ENCODE peak calls at places on chromosome 7, in five cellular contexts. J, E, A, Q and H are unnamed samples.

GRCh38 chr7:47950714-47951113 is 2.4 kb upstream of the PKD1L1 start:
- DNase-seq in J (no peak), E (no peak), A (no peak), Q (no peak), H (peak)

GRCh38 chr7:115851291-115851690 is 179.3 kb downstream of the TFEC start:
- DNase-seq in J (no peak), E (peak), A (no peak), Q (no peak), H (no peak)

GRCh38 chr7:100885440-100886141 is 3.9 kb downstream of the UFSP1 start:
- DNase-seq in J (no peak), E (no peak), A (no peak), Q (no peak), H (no peak)

GRCh38 chr7:127582361-127582760 is 3.0 kb downstream of the GCC1 start:
- DNase-seq in J (no peak), E (peak), A (no peak), Q (no peak), H (no peak)

GRCh38 chr7:106770191-106770590 is 94.9 kb upstream of the PIK3CG start:
- DNase-seq in J (no peak), E (no peak), A (no peak), Q (no peak), H (no peak)

GRCh38 chr7:116834815-116835533 is 27.4 kb upstream of the CAPZA2 start:
- DNase-seq in J (no peak), E (peak), A (no peak), Q (no peak), H (no peak)

GRCh38 chr7:157851501-157852067 is 514.8 kb downstream of the DNAJB6 start:
- DNase-seq in J (no peak), E (peak), A (no peak), Q (no peak), H (peak)

GRCh38 chr7:120793213-120793936 is 64.6 kb downstream of the TSPAN12 start:
- DNase-seq in J (no peak), E (no peak), A (no peak), Q (no peak), H (no peak)

GRCh38 chr7:52482076-52482475 is 553.4 kb upstream of the POM121L12 start:
- DNase-seq in J (no peak), E (no peak), A (no peak), Q (no peak), H (no peak)

GRCh38 chr7:55164527-55164926 is 145.7 kb downstream of the EGFR start:
- DNase-seq in J (no peak), E (no peak), A (no peak), Q (no peak), H (no peak)

GRCh38 chr7:100823140-100823525 is 4.2 kb downstream of the EPHB4 start:
- DNase-seq in J (no peak), E (no peak), A (no peak), Q (no peak), H (no peak)

GRCh38 chr7:131970602-131971001 is 414.2 kb upstream of the PODXL start:
- DNase-seq in J (no peak), E (no peak), A (no peak), Q (no peak), H (no peak)

GRCh38 chr7:115600196-115600595 is 430.4 kb downstream of the TFEC start:
- DNase-seq in J (no peak), E (no peak), A (no peak), Q (no peak), H (no peak)

GRCh38 chr7:34058791-34059550 is 153.6 kb downstream of the BMPER start:
- DNase-seq in J (no peak), E (no peak), A (no peak), Q (no peak), H (peak)

GRCh38 chr7:74371381-74372059 is 82.2 kb upstream of the GTF2IRD1 start:
- DNase-seq in J (no peak), E (no peak), A (no peak), Q (peak), H (peak)

DNA sequence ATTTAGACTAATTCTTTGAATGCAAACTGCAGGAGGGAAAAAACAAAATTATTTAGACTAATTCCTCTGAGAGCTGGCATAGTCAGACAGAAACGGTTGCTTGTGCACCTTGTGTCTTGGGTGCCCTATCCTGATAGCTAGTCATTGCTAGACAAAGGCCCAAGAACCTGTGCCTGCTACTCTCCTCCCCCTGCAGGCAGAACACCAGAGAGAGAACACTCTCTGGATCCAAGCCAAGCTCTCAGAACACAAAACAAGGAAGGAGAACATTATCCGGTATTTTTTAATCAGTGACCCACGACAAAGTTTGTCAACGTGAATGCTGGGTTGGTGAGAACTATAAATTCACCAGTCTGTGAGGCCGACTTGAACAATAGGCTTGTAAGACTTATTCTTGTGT is 18.9 kb upstream of the PPP1R9A start:
- DNase-seq in J (no peak), E (peak), A (no peak), Q (no peak), H (no peak)
- TF ChIP-seq ATF2 in J (no peak), E (no peak), A (no peak), Q (no peak), H (no peak)

DNA sequence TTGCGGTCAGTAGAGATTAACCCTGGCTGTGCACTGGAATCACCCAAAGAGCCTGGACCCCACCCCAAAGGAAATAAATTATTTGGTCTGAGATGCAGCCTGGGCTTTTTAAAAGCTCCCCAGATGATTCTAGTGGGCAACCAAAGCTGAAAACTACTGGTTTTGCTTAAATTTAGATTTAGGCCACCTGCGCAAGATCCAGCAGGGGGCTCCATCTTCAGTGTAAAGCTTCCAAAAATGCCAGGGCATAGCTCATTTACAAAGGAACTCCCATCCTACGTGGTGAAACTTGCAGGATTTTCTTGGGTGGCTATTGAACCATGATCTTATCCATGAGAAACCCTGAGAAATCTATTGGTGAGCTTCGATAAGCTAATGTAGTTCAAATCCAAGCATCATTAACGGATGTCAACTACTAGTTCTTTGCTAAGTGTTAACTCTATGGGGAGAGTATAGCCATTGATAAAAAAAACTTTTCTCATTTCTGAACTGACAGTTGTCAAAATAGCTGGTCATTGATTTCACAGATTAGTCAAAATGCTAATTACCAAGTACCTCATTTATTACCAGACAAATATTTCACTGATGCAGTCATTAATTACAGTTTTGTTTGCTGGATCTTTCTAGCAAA is 315.3 kb downstream of the LHFPL3 start:
- DNase-seq in J (peak), E (peak), A (no peak), Q (peak), H (peak)
- TF ChIP-seq CTCF in J (peak), E (peak), A (peak), Q (peak), H (peak)

DNA sequence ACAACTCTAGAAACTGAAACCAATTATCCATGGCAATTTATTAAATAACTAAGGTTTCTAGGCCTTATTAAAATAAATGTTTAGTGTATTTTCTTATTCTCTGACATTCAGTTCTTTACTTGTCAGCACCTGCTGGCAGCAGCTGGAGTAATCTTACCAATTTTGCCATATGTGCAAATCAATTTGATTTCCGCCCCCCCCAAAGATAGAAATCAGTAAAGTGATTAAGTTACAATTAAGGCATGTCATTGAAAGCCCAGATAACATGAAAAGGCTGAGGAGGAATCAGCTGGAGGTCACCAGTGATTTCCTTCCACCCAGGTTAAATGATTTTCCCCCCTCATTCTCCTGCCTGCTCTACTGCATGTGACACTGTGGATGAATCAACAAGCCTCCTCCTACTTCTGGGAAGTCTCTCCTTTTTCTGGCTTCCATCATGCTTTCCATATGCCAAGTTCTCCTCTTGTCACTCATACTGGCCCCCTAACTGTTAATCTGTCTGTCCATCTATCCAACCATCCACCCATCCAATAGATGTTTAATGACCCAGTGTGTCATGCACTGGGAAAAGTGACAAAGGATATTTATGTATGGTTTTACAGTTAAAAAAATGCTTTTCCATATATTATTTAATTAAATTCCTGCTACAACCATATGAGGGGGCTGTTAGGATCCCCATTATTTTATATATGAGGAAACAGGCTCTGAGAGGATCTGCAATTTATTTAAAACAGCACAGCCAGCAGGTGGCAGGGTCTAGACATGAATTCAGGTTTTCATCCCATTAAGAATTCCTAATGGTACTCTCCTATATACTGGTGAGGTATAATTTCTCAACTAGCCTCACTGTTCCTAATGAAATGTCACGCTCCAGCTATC is 116.5 kb downstream of the ATXN7L1 start:
- DNase-seq in J (no peak), E (peak), A (no peak), Q (peak), H (peak)
- TF ChIP-seq ATF2 in J (no peak), E (no peak), A (no peak), Q (no peak), H (no peak)

GRCh38 chr7:78607099-78607498 is 808.5 kb downstream of the PHTF2 start:
- DNase-seq in J (peak), E (no peak), A (no peak), Q (no peak), H (peak)
- TF ChIP-seq CTCF in J (peak), E (no peak), A (peak), Q (no peak), H (peak)

DNA sequence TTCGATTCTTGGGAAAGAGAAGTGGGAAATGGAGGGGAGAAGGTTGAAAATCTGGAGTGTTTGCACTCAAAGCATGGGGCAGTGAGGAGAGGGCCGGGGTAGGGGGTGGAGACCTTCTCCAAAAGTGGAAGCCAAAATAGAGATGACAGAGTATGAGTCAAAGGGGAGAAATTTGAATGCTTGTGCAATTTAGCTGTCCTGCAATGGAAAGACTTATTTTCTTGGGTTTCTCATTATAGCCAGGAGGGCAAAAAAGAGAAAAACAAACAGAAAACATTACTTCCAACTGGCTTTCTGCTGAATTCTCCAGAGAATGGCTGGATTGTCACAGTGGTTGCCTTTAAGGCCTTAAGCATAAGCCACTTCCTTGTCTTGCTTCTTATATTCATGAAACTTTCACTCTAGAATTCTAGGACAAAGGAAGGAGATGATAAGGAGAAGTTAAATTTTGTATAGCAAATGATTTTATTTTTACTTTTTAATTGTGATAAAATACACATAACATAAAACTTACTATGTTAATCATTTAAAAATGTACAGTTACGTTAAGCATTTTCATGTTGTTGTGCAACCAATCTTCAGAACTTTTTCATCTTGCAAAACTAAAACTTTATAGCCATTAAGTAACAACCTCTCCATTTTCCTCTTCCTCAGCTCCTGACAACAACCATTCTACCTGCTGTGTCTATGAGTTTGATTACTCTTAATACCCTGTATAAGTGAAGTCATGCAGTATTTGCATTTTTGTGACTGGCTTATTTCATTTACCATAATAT is 100.2 kb downstream of the GPR85 start:
- DNase-seq in J (no peak), E (no peak), A (no peak), Q (no peak), H (no peak)
- TF ChIP-seq ATF2 in J (no peak), E (no peak), A (no peak), Q (no peak), H (no peak)

DNA sequence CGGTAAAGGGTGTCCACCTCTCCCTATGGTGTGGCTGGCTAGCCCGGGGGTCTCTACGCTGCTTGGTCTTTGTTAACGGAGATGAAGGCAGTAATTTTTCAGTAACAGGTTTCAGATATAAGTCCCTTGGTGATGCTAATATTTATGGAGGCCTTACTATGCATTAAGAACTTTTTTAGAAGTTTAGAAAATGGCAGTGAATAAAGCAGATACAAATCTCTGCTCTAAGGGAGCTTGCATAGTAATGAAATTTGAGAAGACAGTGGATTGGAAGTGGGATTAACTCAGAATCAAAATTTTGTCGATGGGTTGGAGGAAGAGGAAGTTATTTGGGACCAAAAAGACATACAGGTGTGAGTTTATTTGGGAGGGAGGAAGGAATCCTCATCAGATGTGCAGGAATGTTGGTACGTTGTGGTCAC is 445 bp downstream of the SSBP1 start:
- DNase-seq in J (no peak), E (no peak), A (no peak), Q (no peak), H (no peak)
- TF ChIP-seq CTCF in J (peak), E (no peak), A (no peak), Q (peak), H (no peak)

GRCh38 chr7:81256991-81257390 is 338.1 kb upstream of the SEMA3C start:
- DNase-seq in J (peak), E (peak), A (no peak), Q (no peak), H (peak)
- TF ChIP-seq ATF2 in J (no peak), E (no peak), A (no peak), Q (no peak), H (no peak)

DNA sequence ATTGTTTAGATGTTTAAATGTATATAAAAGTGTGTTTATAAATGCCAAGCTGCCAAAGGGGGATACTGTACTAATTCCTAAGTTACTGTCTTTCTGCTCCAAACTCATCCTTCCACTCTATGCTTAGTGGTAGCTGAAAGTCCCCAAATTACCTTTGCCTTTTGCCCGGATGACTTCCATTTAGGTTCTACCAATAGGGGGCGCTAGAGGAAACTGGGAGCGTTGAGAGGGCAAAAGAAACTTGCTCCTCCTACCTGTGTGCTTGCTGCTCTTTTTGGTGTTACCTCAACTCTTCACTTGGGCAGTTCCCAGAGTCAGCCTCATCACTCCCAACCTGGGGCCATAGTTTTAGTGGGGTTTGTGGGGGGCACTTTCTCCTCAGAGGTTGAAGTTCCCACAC is 5.9 kb upstream of the OR2A25 start:
- DNase-seq in J (no peak), E (no peak), A (no peak), Q (peak), H (peak)
- TF ChIP-seq CTCF in J (peak), E (peak), A (peak), Q (peak), H (peak)